ENCODE peak calls at places on chromosomes 6 and 20, in ten cellular contexts. One of them, this sample, is unnamed.

GRCh38 chr20:39716796-39717341 is 754.7 kb downstream of the DHX35 start:
- DNase-seq in osteocyte: no peak
- DNase-seq in fibroblast of pulmonary artery: no peak
- DNase-seq in ascending aorta: no peak
- DNase-seq in lower leg skin: peak; percentile 17
- DNase-seq in AG09319: no peak
- DNase-seq in fibroblast of lung: peak; percentile 9
- DNase-seq in endodermal cell: no peak
- DNase-seq in left lung: no peak
- DNase-seq in type B pancreatic cell: no peak
- DNase-seq in this sample: no peak

GRCh38 chr6:132491881-132492280 is 21.0 kb downstream of the STX7 start:
- DNase-seq in fibroblast of lung: no peak
- DNase-seq in AG09319: no peak
- DNase-seq in lower leg skin: no peak
- DNase-seq in type B pancreatic cell: no peak
- DNase-seq in osteocyte: no peak
- DNase-seq in fibroblast of pulmonary artery: no peak
- DNase-seq in left lung: no peak
- DNase-seq in endodermal cell: no peak
- DNase-seq in ascending aorta: no peak
- DNase-seq in this sample: no peak

GRCh38 chr6:24827970-24828369 is 29.3 kb upstream of the ARMH2 start:
- DNase-seq in osteocyte: no peak
- DNase-seq in left lung: no peak
- DNase-seq in lower leg skin: no peak
- DNase-seq in fibroblast of pulmonary artery: no peak
- DNase-seq in AG09319: no peak
- DNase-seq in fibroblast of lung: no peak
- DNase-seq in endodermal cell: no peak
- DNase-seq in type B pancreatic cell: no peak
- DNase-seq in ascending aorta: no peak
- DNase-seq in this sample: no peak

GRCh38 chr6:157034433-157035230 is 257.5 kb downstream of the ARID1B start:
- DNase-seq in fibroblast of lung: peak; percentile 65
- DNase-seq in lower leg skin: no peak
- DNase-seq in ascending aorta: no peak
- DNase-seq in type B pancreatic cell: no peak
- DNase-seq in left lung: no peak
- DNase-seq in endodermal cell: no peak
- DNase-seq in fibroblast of pulmonary artery: peak; percentile 81
- DNase-seq in AG09319: no peak
- DNase-seq in osteocyte: no peak
- DNase-seq in this sample: no peak

GRCh38 chr20:46253391-46253790 is 54.9 kb downstream of the CDH22 start:
- DNase-seq in endodermal cell: peak; percentile 83
- DNase-seq in left lung: no peak
- DNase-seq in type B pancreatic cell: no peak
- DNase-seq in AG09319: no peak
- DNase-seq in ascending aorta: no peak
- DNase-seq in fibroblast of lung: no peak
- DNase-seq in lower leg skin: no peak
- DNase-seq in fibroblast of pulmonary artery: no peak
- DNase-seq in osteocyte: no peak
- DNase-seq in this sample: no peak

GRCh38 chr6:145963216-145964068 is 716 bp downstream of the SHPRH start:
- DNase-seq in lower leg skin: peak; percentile 36
- DNase-seq in endodermal cell: no peak
- DNase-seq in fibroblast of lung: peak; percentile 55
- DNase-seq in osteocyte: peak; percentile 87
- DNase-seq in AG09319: no peak
- DNase-seq in left lung: peak; percentile 86
- DNase-seq in ascending aorta: no peak
- DNase-seq in fibroblast of pulmonary artery: peak; percentile 51
- DNase-seq in type B pancreatic cell: peak; percentile 73
- DNase-seq in this sample: peak; percentile 44

GRCh38 chr6:3139090-3139903 is 18.0 kb downstream of the TUBB2A start:
- DNase-seq in fibroblast of lung: peak; percentile 68
- DNase-seq in ascending aorta: peak; percentile 42
- DNase-seq in fibroblast of pulmonary artery: peak; percentile 44
- DNase-seq in AG09319: no peak
- DNase-seq in left lung: no peak
- DNase-seq in lower leg skin: peak; percentile 49
- DNase-seq in osteocyte: no peak
- DNase-seq in endodermal cell: no peak
- DNase-seq in type B pancreatic cell: no peak
- DNase-seq in this sample: no peak

GRCh38 chr20:13990465-13990864 is at the start of gene SEL1L2:
- DNase-seq in osteocyte: no peak
- DNase-seq in lower leg skin: no peak
- DNase-seq in AG09319: no peak
- DNase-seq in left lung: no peak
- DNase-seq in type B pancreatic cell: no peak
- DNase-seq in fibroblast of pulmonary artery: no peak
- DNase-seq in ascending aorta: no peak
- DNase-seq in fibroblast of lung: no peak
- DNase-seq in endodermal cell: peak; percentile 85
- DNase-seq in this sample: no peak

GRCh38 chr6:43335469-43335868 is 26.8 kb upstream of the CRIP3 start:
- DNase-seq in endodermal cell: no peak
- DNase-seq in type B pancreatic cell: no peak
- DNase-seq in left lung: no peak
- DNase-seq in fibroblast of pulmonary artery: no peak
- DNase-seq in lower leg skin: no peak
- DNase-seq in ascending aorta: no peak
- DNase-seq in AG09319: no peak
- DNase-seq in fibroblast of lung: no peak
- DNase-seq in osteocyte: no peak
- DNase-seq in this sample: no peak

GRCh38 chr6:43331470-43331869 is 22.8 kb upstream of the CRIP3 start:
- DNase-seq in osteocyte: no peak
- DNase-seq in fibroblast of pulmonary artery: no peak
- DNase-seq in ascending aorta: no peak
- DNase-seq in lower leg skin: no peak
- DNase-seq in left lung: no peak
- DNase-seq in fibroblast of lung: no peak
- DNase-seq in AG09319: no peak
- DNase-seq in endodermal cell: no peak
- DNase-seq in type B pancreatic cell: no peak
- DNase-seq in this sample: no peak

GRCh38 chr6:43338243-43338642 is 29.6 kb upstream of the CRIP3 start:
- DNase-seq in type B pancreatic cell: no peak
- DNase-seq in AG09319: no peak
- DNase-seq in left lung: no peak
- DNase-seq in fibroblast of lung: no peak
- DNase-seq in osteocyte: no peak
- DNase-seq in fibroblast of pulmonary artery: no peak
- DNase-seq in endodermal cell: no peak
- DNase-seq in ascending aorta: no peak
- DNase-seq in lower leg skin: no peak
- DNase-seq in this sample: no peak

GRCh38 chr6:43331876-43332275 is 23.2 kb upstream of the CRIP3 start:
- DNase-seq in endodermal cell: no peak
- DNase-seq in type B pancreatic cell: no peak
- DNase-seq in lower leg skin: no peak
- DNase-seq in AG09319: no peak
- DNase-seq in ascending aorta: no peak
- DNase-seq in osteocyte: no peak
- DNase-seq in fibroblast of lung: no peak
- DNase-seq in fibroblast of pulmonary artery: no peak
- DNase-seq in left lung: no peak
- DNase-seq in this sample: no peak

DNA sequence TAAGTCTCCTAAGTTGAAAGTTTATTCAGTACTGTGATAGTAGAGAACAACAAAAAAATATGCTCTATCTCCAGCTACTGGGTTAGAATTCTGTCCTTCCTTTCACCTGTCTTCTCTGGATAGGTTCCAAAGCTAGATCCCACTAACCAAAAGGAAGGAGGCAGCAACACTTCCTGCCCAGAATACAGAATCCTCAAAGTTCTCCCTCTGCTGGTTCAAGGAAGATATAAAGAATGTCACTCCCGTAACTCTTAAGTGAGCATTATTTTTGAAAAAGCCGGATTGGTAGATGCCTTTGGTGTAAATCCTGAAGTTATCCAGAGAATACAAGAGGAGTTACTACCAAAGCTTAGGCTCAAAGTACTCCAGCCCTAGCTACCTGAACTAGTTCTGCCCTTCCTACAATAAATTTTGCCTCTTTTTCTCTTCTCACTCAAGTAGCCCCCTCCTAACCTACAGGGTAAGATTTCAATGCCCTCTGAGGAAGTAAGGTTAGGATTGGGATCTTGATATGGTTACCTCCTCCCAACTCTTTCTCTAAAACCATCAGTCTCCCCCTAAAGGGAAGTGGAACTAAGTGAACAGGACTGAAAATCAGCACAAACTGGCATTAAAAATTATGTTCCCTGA is 26.0 kb upstream of the CRIP3 start:
- DNase-seq in ascending aorta: no peak
- DNase-seq in endodermal cell: peak; percentile 52
- DNase-seq in fibroblast of lung: peak; percentile 62
- DNase-seq in lower leg skin: no peak
- DNase-seq in osteocyte: no peak
- DNase-seq in fibroblast of pulmonary artery: peak; percentile 72
- DNase-seq in AG09319: peak; percentile 19
- DNase-seq in left lung: no peak
- DNase-seq in type B pancreatic cell: no peak
- DNase-seq in this sample: no peak
- TF ChIP-seq CTCF in ascending aorta: no peak
- TF ChIP-seq CTCF in endodermal cell: peak; percentile 83
- TF ChIP-seq CTCF in fibroblast of lung: peak; percentile 65
- TF ChIP-seq CTCF in lower leg skin: no peak
- TF ChIP-seq CTCF in osteocyte: peak; percentile 74
- TF ChIP-seq CTCF in fibroblast of pulmonary artery: peak; percentile 66
- TF ChIP-seq CTCF in AG09319: peak; percentile 55
- TF ChIP-seq CTCF in left lung: no peak
- TF ChIP-seq CTCF in type B pancreatic cell: peak; percentile 81
- TF ChIP-seq CTCF in this sample: no peak

DNA sequence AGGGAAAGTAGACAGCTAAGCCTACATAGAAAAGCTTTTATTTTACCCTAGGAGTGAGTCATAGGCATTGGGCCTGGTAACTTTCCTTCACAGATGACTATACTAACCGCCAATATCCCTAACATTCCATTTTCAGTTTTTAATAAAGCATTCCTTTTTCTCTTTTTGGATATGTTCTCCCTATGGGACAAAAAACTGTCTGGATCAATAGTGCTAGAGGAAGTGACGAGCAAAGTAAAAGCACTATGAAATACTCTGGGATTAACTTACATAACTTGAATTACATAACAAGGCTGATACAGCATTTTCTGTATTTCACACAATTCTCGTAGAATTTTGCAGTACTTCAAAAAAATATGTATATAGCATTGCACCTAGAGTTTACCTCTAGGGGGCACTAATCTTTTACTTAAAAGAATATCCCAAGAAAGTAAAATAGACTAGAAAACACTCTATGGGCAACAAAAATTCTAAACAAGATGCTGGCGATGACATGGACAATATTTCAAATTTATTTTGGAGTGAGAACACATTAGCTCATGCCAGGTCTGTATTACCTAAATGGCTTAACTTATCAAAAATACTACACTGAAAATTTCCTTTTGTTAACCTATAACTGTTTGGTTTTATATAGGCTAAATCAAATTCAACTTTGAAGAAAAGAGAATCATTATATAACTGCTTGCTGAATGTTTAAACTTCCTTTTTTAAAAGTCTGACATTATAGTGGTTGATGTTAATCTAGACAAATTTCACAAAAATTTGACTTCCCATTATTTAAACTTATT is 66.3 kb upstream of the DST start:
- DNase-seq in type B pancreatic cell: no peak
- DNase-seq in left lung: no peak
- DNase-seq in endodermal cell: no peak
- DNase-seq in osteocyte: no peak
- DNase-seq in ascending aorta: no peak
- DNase-seq in lower leg skin: no peak
- DNase-seq in fibroblast of lung: peak; percentile 79
- DNase-seq in AG09319: no peak
- DNase-seq in fibroblast of pulmonary artery: peak; percentile 85
- DNase-seq in this sample: no peak
- TF ChIP-seq CTCF in type B pancreatic cell: peak; percentile 82
- TF ChIP-seq CTCF in left lung: peak; percentile 60
- TF ChIP-seq CTCF in endodermal cell: peak; percentile 84
- TF ChIP-seq CTCF in osteocyte: peak; percentile 69
- TF ChIP-seq CTCF in ascending aorta: peak; percentile 20
- TF ChIP-seq CTCF in lower leg skin: no peak
- TF ChIP-seq CTCF in fibroblast of lung: peak; percentile 53
- TF ChIP-seq CTCF in AG09319: peak; percentile 46
- TF ChIP-seq CTCF in fibroblast of pulmonary artery: peak; percentile 59
- TF ChIP-seq CTCF in this sample: no peak

DNA sequence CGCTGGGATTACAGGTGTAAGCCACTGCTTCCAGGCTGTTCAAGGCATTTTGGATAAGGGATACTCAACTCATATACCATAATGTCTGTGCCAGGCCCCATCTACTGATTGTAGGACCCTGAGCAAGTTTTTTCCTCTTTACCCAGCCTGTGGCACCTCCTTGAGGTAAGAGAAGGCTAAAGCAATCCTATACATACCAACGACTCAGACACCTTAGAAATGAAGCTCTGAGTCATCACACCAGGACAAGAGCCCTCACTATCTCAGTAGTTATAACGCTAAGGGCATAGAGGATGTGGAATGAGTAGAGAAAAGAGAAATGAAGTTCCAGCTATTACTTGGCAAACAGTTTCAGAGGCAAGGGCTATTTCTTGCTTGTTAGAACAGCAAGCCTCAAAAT is 16.9 kb downstream of the NDRG3 start:
- DNase-seq in left lung: no peak
- DNase-seq in ascending aorta: no peak
- DNase-seq in osteocyte: no peak
- DNase-seq in type B pancreatic cell: no peak
- DNase-seq in fibroblast of lung: peak; percentile 48
- DNase-seq in AG09319: no peak
- DNase-seq in endodermal cell: peak; percentile 64
- DNase-seq in fibroblast of pulmonary artery: peak; percentile 23
- DNase-seq in lower leg skin: no peak
- DNase-seq in this sample: no peak
- TF ChIP-seq CTCF in left lung: no peak
- TF ChIP-seq CTCF in ascending aorta: no peak
- TF ChIP-seq CTCF in osteocyte: no peak
- TF ChIP-seq CTCF in type B pancreatic cell: peak; percentile 26
- TF ChIP-seq CTCF in fibroblast of lung: no peak
- TF ChIP-seq CTCF in AG09319: no peak
- TF ChIP-seq CTCF in endodermal cell: peak; percentile 74
- TF ChIP-seq CTCF in fibroblast of pulmonary artery: no peak
- TF ChIP-seq CTCF in lower leg skin: no peak
- TF ChIP-seq CTCF in this sample: no peak

GRCh38 chr6:166707045-166707444 is 80.0 kb upstream of the RPS6KA2 start:
- DNase-seq in ascending aorta: no peak
- DNase-seq in left lung: peak; percentile 92
- DNase-seq in fibroblast of lung: peak; percentile 36
- DNase-seq in AG09319: no peak
- DNase-seq in fibroblast of pulmonary artery: peak; percentile 32
- DNase-seq in endodermal cell: peak; percentile 90
- DNase-seq in osteocyte: peak; percentile 83
- DNase-seq in type B pancreatic cell: no peak
- DNase-seq in lower leg skin: no peak
- DNase-seq in this sample: no peak
- TF ChIP-seq CTCF in ascending aorta: no peak
- TF ChIP-seq CTCF in left lung: peak; percentile 50
- TF ChIP-seq CTCF in fibroblast of lung: peak; percentile 55
- TF ChIP-seq CTCF in AG09319: peak; percentile 10
- TF ChIP-seq CTCF in fibroblast of pulmonary artery: peak; percentile 46
- TF ChIP-seq CTCF in endodermal cell: peak; percentile 81
- TF ChIP-seq CTCF in osteocyte: peak; percentile 57
- TF ChIP-seq CTCF in type B pancreatic cell: peak; percentile 71
- TF ChIP-seq CTCF in lower leg skin: no peak
- TF ChIP-seq CTCF in this sample: no peak

GRCh38 chr6:120826253-120826652 is 508.0 kb downstream of the TBC1D32 start:
- DNase-seq in left lung: no peak
- DNase-seq in fibroblast of pulmonary artery: peak; percentile 5
- DNase-seq in type B pancreatic cell: no peak
- DNase-seq in AG09319: no peak
- DNase-seq in fibroblast of lung: no peak
- DNase-seq in ascending aorta: no peak
- DNase-seq in lower leg skin: no peak
- DNase-seq in osteocyte: no peak
- DNase-seq in endodermal cell: peak; percentile 87
- DNase-seq in this sample: no peak
- TF ChIP-seq CTCF in left lung: peak; percentile 31
- TF ChIP-seq CTCF in fibroblast of pulmonary artery: peak; percentile 37
- TF ChIP-seq CTCF in type B pancreatic cell: peak; percentile 82
- TF ChIP-seq CTCF in AG09319: peak; percentile 45
- TF ChIP-seq CTCF in fibroblast of lung: peak; percentile 33
- TF ChIP-seq CTCF in ascending aorta: no peak
- TF ChIP-seq CTCF in lower leg skin: no peak
- TF ChIP-seq CTCF in osteocyte: peak; percentile 42
- TF ChIP-seq CTCF in endodermal cell: peak; percentile 90
- TF ChIP-seq CTCF in this sample: no peak

This sample was measured in activated B cell treated with CpG ODN at 0.5 μM for 24 hours.